ENCODE peak calls at places on chromosomes 3 and 15, in eight cellular contexts. J is BJ, X is GDM1, Y is AG04449, M is HFFc6, I is Peyer's patch, F is cardiac septum, Q is HCT116. E is an unnamed sample.

GRCh38 chr3:124059580-124059979 is 67.7 kb upstream of the ROPN1 start:
- DNase-seq in J (peak), X (no peak), Y (peak), M (no peak), I (no peak), F (no peak), Q (no peak), E (no peak)

GRCh38 chr3:21435871-21436270 is 315.1 kb downstream of the ZNF385D start:
- DNase-seq in J (peak), X (no peak), Y (peak), M (peak), I (no peak), F (no peak), Q (no peak), E (peak)

GRCh38 chr3:71585891-71586809 is 2.6 kb upstream of the FOXP1 start:
- DNase-seq in J (no peak), X (no peak), Y (no peak), M (peak), I (no peak), F (no peak), Q (peak), E (no peak)

GRCh38 chr3:58419782-58420512 is 13.7 kb downstream of the PDHB start:
- DNase-seq in J (no peak), X (no peak), Y (no peak), M (peak), I (no peak), F (no peak), Q (no peak), E (no peak)

GRCh38 chr3:186596568-186597287 is 16.1 kb upstream of the AHSG start:
- DNase-seq in J (no peak), X (no peak), Y (no peak), M (no peak), I (no peak), F (no peak), Q (no peak), E (no peak)

GRCh38 chr3:150956376-150956775 is 16.2 kb downstream of the CLRN1 start:
- DNase-seq in J (no peak), X (no peak), Y (no peak), M (peak), I (no peak), F (no peak), Q (no peak), E (no peak)

GRCh38 chr3:72476139-72476483 is 372.1 kb downstream of the SHQ1 start:
- DNase-seq in J (no peak), X (no peak), Y (no peak), M (no peak), I (no peak), F (no peak), Q (no peak), E (no peak)

GRCh38 chr15:63880019-63880418 is 46.3 kb upstream of the HERC1 start:
- DNase-seq in J (no peak), X (no peak), Y (no peak), M (no peak), I (no peak), F (no peak), Q (no peak), E (no peak)

GRCh38 chr3:119257111-119257510 is 16.4 kb upstream of the B4GALT4 start:
- DNase-seq in J (no peak), X (no peak), Y (no peak), M (no peak), I (no peak), F (no peak), Q (no peak), E (no peak)

GRCh38 chr15:77111813-77112212 is 40.9 kb upstream of the TSPAN3 start:
- DNase-seq in J (no peak), X (no peak), Y (no peak), M (no peak), I (no peak), F (no peak), Q (no peak), E (no peak)

GRCh38 chr3:19295208-19295607 is 146.9 kb downstream of the KCNH8 start:
- DNase-seq in J (no peak), X (no peak), Y (no peak), M (no peak), I (no peak), F (no peak), Q (no peak), E (no peak)

E was measured in amniotic stem cell.